ENCODE peak calls at places on chromosomes 5 and 9, in four cellular contexts. H, A, P and X are unnamed samples.
A peak's percentile ranks its signal among the peaks of the same experiment; 100 is the strongest.

GRCh38 chr9:128001411-128002298 is 20.9 kb upstream of the EEIG1 start:
- DNase-seq in H (peak; percentile 76), A (no peak), P (peak; percentile 95), X (no peak)

GRCh38 chr9:93098236-93098946 is 2.4 kb downstream of the CARD19 start:
- DNase-seq in H (no peak), A (no peak), P (no peak), X (no peak)

GRCh38 chr9:90901933-90902332 is 100.3 kb downstream of the SYK start:
- DNase-seq in H (no peak), A (no peak), P (no peak), X (no peak)

GRCh38 chr5:9054821-9055589 is 490.9 kb downstream of the SEMA5A start:
- DNase-seq in H (no peak), A (no peak), P (no peak), X (no peak)

GRCh38 chr9:82939451-82939850 is 123.5 kb downstream of the RASEF start:
- DNase-seq in H (no peak), A (no peak), P (no peak), X (no peak)

GRCh38 chr9:4553951-4554381 is 63.7 kb downstream of the SLC1A1 start:
- DNase-seq in H (no peak), A (no peak), P (no peak), X (no peak)

GRCh38 chr9:129933709-129934586 is 98.7 kb downstream of the USP20 start:
- DNase-seq in H (no peak), A (no peak), P (no peak), X (no peak)

GRCh38 chr5:86465052-86465838 is 152.5 kb upstream of the COX7C start:
- DNase-seq in H (no peak), A (no peak), P (no peak), X (no peak)

GRCh38 chr5:17359451-17359965 is 138.5 kb upstream of the TAF11L2 start:
- DNase-seq in H (no peak), A (no peak), P (no peak), X (no peak)

GRCh38 chr5:134584662-134585061 is 48.0 kb downstream of the SAR1B start:
- DNase-seq in H (peak; percentile 4), A (no peak), P (no peak), X (no peak)

GRCh38 chr5:18985397-18985796 is 1002.6 kb downstream of the CDH18 start:
- DNase-seq in H (no peak), A (no peak), P (no peak), X (peak; percentile 38)

GRCh38 chr9:129919283-129919682 is 84.0 kb downstream of the USP20 start:
- DNase-seq in H (no peak), A (no peak), P (no peak), X (no peak)

GRCh38 chr9:104094534-104095020 is 468 bp downstream of the SMC2 start:
- DNase-seq in H (no peak), A (no peak), P (no peak), X (no peak)

GRCh38 chr5:74374656-74375055 is 265.9 kb downstream of the ENC1 start:
- DNase-seq in H (no peak), A (no peak), P (no peak), X (no peak)

GRCh38 chr5:135545115-135545514 is 9.4 kb upstream of the NEUROG1 start:
- DNase-seq in H (no peak), A (no peak), P (peak; percentile 32), X (no peak)

GRCh38 chr5:112119527-112119926 is 299.6 kb downstream of the EPB41L4A start:
- DNase-seq in H (no peak), A (no peak), P (peak; percentile 29), X (no peak)

GRCh38 chr5:147098233-147098790 is 136.5 kb upstream of the STK32A start:
- DNase-seq in H (peak; percentile 61), A (no peak), P (peak; percentile 93), X (peak; percentile 47)

GRCh38 chr5:142391031-142391872 is 66.4 kb upstream of the SPRY4 start:
- DNase-seq in H (no peak), A (no peak), P (no peak), X (no peak)

GRCh38 chr9:134053941-134054761 is 13.7 kb downstream of the BRD3 start:
- DNase-seq in H (no peak), A (no peak), P (no peak), X (no peak)
- H3K18ac ChIP-seq in H (no peak overlapping the region), A (no peak overlapping the region), P (no peak overlapping the region), X (no peak overlapping the region)

GRCh38 chr5:24397601-24398000 is 247.2 kb downstream of the CDH10 start:
- DNase-seq in H (no peak), A (no peak), P (peak; percentile 56), X (no peak)

GRCh38 chr5:24389968-24390367 is 254.8 kb downstream of the CDH10 start:
- DNase-seq in H (no peak), A (no peak), P (no peak), X (no peak)

GRCh38 chr5:24388448-24388847 is 256.3 kb downstream of the CDH10 start:
- DNase-seq in H (no peak), A (no peak), P (no peak), X (no peak)

DNA sequence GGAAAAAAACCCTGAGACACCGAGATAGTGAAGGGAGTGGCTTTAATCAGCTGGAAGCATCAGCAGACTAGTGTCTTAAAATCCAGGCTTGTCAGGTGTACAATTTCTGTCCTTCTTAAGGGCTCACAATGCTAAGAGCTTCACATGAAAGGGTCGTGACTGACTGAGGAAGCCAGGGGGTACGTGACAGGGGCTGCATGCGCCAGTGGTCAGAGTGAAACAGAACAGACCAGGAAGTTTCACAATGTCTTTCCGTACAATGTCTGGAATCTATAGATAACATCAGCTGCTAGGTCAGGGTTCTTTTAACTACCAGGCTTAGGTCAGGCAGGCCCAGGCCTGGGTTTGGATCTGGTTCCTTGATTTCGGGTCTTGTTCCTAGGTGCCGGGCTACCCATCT is 253.0 kb downstream of the CDH10 start:
- DNase-seq in H (no peak), A (no peak), P (no peak), X (no peak)
- H3K18ac ChIP-seq in H (no peak overlapping the region), A (no peak overlapping the region), P (no peak overlapping the region), X (no peak overlapping the region)

DNA sequence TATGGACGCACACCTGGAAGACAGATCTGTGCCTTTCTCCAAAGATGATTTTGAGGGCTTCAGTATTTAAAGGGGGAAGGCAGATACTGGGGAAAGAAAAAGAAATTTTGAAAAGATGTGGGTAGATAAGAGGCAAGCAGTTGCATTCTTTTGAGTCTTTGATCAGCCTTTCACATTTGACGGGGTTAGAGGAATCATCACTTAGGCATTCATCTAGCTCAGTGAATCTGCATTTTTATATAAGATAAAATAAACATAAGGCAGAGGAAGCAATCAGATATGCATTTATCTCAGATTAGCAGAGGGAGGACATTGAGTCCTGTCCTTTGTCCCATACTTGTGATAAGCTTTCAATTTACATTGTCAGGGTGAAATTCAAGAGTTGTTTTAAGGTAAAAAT is 243.4 kb upstream of the RAI14 start:
- DNase-seq in H (no peak), A (no peak), P (peak; percentile 71), X (no peak)
- H3K18ac ChIP-seq in H (no peak overlapping the region), A (peak overlapping the region; percentile 39), P (peak overlapping the region; percentile 23), X (no peak overlapping the region)

DNA sequence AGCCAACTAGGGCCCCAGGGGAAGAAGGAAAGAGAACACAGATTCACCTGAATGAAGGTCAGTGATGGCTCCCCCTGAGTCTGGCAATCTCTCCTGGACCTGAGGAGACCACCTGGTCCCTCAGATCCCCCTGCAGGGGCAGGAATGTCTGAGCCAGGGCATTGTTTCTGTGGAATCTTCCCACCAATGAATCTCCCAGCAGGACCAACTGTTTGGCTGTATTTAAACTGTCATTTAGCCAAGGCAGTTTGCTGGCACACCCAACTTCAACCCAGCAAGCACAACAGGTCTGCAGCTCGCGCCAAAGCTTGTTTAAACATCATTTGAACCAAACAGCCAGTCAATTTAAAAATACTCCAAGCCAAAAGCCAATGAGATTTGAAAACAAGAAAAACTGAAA is 92.6 kb downstream of the SH3TC2 start:
- DNase-seq in H (peak; percentile 37), A (no peak), P (peak; percentile 53), X (no peak)
- H3K18ac ChIP-seq in H (no peak overlapping the region), A (no peak overlapping the region), P (no peak overlapping the region), X (no peak overlapping the region)

GRCh38 chr5:143577554-143577953 is 174.1 kb upstream of the NR3C1 start:
- DNase-seq in H (no peak), A (no peak), P (no peak), X (no peak)
- H3K18ac ChIP-seq in H (no peak overlapping the region), A (no peak overlapping the region), P (no peak overlapping the region), X (no peak overlapping the region)

GRCh38 chr5:157370967-157371366 is 89.0 kb upstream of the NIPAL4 start:
- DNase-seq in H (no peak), A (no peak), P (peak; percentile 73), X (no peak)
- H3K18ac ChIP-seq in H (peak overlapping the region; percentile 65), A (no peak overlapping the region), P (no peak overlapping the region), X (no peak overlapping the region)

GRCh38 chr5:53008751-53009150 is 19.6 kb downstream of the ITGA2 start:
- DNase-seq in H (no peak), A (no peak), P (no peak), X (no peak)
- H3K18ac ChIP-seq in H (no peak overlapping the region), A (no peak overlapping the region), P (no peak overlapping the region), X (no peak overlapping the region)

GRCh38 chr9:114385412-114386181 is 2.2 kb downstream of the AKNA start:
- DNase-seq in H (peak; percentile 63), A (no peak), P (peak; percentile 80), X (no peak)

GRCh38 chr9:114386361-114386885 is 1.4 kb downstream of the AKNA start:
- DNase-seq in H (no peak), A (no peak), P (no peak), X (no peak)

GRCh38 chr9:114388764-114389375 is 1.1 kb upstream of the AKNA start:
- DNase-seq in H (no peak), A (no peak), P (no peak), X (no peak)

GRCh38 chr9:114387678-114388431 is at the start of gene AKNA:
- DNase-seq in H (peak; percentile 85), A (no peak), P (peak; percentile 90), X (peak; percentile 51)

DNA sequence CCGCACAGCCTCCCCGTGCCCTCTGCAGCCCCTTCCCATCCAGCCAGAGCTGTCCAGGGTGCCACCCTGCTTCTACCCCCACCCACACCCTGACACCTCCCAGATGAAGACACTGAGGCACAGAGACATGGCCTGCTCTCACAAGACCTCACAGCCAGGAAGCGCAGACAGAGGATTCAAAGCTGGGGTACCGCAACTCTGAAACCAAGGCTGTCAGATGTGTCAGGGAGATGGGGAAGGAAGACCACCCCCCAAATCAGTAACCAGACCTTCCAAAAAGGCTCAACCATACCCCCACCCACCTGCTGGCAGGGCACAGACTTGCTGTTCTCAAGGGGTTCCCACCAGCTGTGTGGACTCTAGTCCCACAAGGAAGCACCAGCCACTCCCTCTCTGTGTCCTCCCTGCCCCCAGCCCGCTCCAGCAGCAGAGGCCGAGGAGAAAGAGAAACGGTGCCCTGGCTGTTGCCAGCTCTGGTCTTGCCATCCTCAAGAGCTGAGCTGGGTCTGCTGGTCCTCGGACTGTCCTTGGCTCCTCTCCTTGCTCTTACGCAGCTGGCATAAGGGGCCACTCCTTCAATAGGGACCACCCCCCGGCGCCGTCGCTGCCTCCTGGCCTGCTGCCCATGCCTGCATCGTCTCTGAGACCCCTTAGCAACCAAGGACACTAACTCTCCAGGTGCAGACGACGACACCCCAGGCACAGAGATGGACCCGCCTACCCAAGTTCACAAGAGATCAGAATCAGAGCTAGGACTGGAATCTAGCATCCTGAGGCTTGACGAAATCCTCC is 700 bp downstream of the AKNA start:
- DNase-seq in H (no peak), A (no peak), P (no peak), X (no peak)
- H3K18ac ChIP-seq in H (no peak overlapping the region), A (peak overlapping the region; percentile 19), P (no peak overlapping the region), X (peak overlapping the region; percentile 78)